ENCODE peak calls at places on chromosome 19, in seven cellular contexts. L is H1, R is HCT116, O is GM12878, X is SK-N-SH, A is HepG2, U is K562. Z is an unnamed sample. For H3K27me3, the result is how much of the 10 kb centered on the place peaks cover.

GRCh38 chr19:56110515-56111448 is 10.3 kb downstream of the ZNF787 start:
- DNase-seq in O (no peak), A (peak), X (peak), R (no peak), L (no peak), U (peak), Z (no peak)

GRCh38 chr19:16527971-16528521 is 14.2 kb downstream of the CHERP start:
- DNase-seq in U (peak), X (peak), L (no peak), R (no peak), O (no peak), A (no peak), Z (no peak)

GRCh38 chr19:8396563-8397203 is 6.5 kb downstream of the RAB11B start:
- DNase-seq in R (no peak), X (peak), U (peak), L (no peak), A (peak), O (peak), Z (peak)

GRCh38 chr19:44587863-44588752 is 25.3 kb upstream of the IGSF23 start:
- DNase-seq in U (peak), O (no peak), R (peak), A (peak), L (no peak), X (no peak), Z (peak)

GRCh38 chr19:7869910-7870511 is 4.2 kb downstream of the PRR36 start:
- DNase-seq in X (peak), O (no peak), A (peak), L (peak), U (peak), R (peak), Z (no peak)

GRCh38 chr19:22882797-22883196 is 50.7 kb downstream of the ZNF723 start:
- DNase-seq in X (peak), L (no peak), A (peak), U (peak), O (no peak), R (peak), Z (no peak)

GRCh38 chr19:51097166-51097736 is 11.0 kb downstream of the CTU1 start:
- DNase-seq in L (no peak), R (peak), A (peak), U (peak), O (no peak), X (peak), Z (no peak)

GRCh38 chr19:57319869-57320179 is 448 bp upstream of the ZNF543 start:
- DNase-seq in X (no peak), O (no peak), A (no peak), L (no peak), U (no peak), R (no peak), Z (no peak)

GRCh38 chr19:23817519-23817918 is 58.8 kb upstream of the ZNF681 start:
- DNase-seq in X (peak), U (peak), A (peak), L (no peak), R (peak), O (no peak), Z (no peak)

GRCh38 chr19:677201-677600 is 1.0 kb downstream of the FSTL3 start:
- DNase-seq in A (peak), X (peak), O (no peak), R (no peak), U (no peak), L (no peak), Z (no peak)

GRCh38 chr19:55545443-55545842 is at the start of gene SBK3:
- DNase-seq in L (no peak), X (no peak), R (no peak), O (no peak), A (no peak), U (no peak), Z (no peak)

GRCh38 chr19:48110350-48110966 is at the start of gene PLA2G4C:
- DNase-seq in X (peak), U (peak), A (peak), L (peak), R (peak), O (peak), Z (peak)

GRCh38 chr19:48113190-48113917 is 2.7 kb upstream of the PLA2G4C start:
- DNase-seq in O (no peak), R (no peak), A (no peak), U (no peak), L (no peak), X (no peak), Z (no peak)

GRCh38 chr19:48108997-48109782 is 1.4 kb downstream of the PLA2G4C start:
- DNase-seq in X (no peak), L (no peak), R (no peak), A (no peak), O (no peak), U (peak), Z (no peak)

GRCh38 chr19:48111280-48111679 is 663 bp upstream of the PLA2G4C start:
- DNase-seq in X (no peak), U (no peak), O (no peak), L (no peak), R (no peak), A (no peak), Z (no peak)
- TF ChIP-seq SIN3A in X (no peak), U (no peak), O (no peak), L (no peak), R (no peak), A (no peak), Z (no peak)

DNA sequence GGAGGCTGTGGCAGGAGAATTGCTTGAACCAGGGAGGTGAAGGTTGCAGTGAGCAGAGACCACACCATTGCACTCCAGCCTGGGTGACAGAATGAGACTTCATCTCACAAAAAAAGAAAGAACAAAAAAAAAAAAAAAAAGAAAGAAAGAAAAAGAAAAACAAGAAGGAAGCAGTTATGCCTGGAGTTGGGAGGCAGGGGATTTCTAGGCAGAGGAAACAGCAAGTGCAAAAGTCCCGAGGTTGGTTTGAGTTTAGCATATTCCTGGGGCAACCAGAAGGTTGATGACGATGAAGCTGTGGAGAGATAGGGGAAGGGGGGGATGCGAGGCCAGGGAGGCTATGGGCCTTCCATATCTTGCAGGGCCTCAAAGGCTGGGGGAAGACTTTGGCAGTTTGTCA is 11.5 kb upstream of the EML2 start:
- DNase-seq in A (no peak), X (no peak), R (no peak), O (no peak), L (no peak), U (peak), Z (no peak)
- H3K27me3 ChIP-seq in A (under half), X (under half), R (under half), O (under half), L (under half), U (under half), Z (under half)

GRCh38 chr19:3606174-3606689 is 443 bp downstream of the TBXA2R start:
- DNase-seq in R (peak), X (peak), U (peak), A (no peak), L (no peak), O (no peak), Z (no peak)
- TF ChIP-seq SIN3A in R (peak), X (no peak), U (peak), A (no peak), L (no peak), O (no peak), Z (no peak)

DNA sequence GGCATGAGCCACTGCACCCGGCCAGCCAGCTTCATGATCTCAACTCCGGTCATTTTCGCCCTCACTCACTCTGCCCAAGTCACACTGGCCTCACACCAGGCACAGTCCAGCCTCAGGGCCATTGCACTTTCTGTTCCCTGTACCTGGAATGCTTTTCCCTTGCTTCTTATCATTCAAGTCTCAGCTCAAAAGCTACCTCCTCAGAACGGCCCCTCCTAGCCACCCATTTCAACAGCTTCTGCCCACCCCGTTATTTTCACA is 2.5 kb upstream of the TLE2 start:
- DNase-seq in A (no peak), L (no peak), O (no peak), X (no peak), R (no peak), U (no peak), Z (no peak)
- H3K27me3 ChIP-seq in A (half or more), L (under half), O (under half), X (half or more), R (under half), U (under half), Z (under half)

DNA sequence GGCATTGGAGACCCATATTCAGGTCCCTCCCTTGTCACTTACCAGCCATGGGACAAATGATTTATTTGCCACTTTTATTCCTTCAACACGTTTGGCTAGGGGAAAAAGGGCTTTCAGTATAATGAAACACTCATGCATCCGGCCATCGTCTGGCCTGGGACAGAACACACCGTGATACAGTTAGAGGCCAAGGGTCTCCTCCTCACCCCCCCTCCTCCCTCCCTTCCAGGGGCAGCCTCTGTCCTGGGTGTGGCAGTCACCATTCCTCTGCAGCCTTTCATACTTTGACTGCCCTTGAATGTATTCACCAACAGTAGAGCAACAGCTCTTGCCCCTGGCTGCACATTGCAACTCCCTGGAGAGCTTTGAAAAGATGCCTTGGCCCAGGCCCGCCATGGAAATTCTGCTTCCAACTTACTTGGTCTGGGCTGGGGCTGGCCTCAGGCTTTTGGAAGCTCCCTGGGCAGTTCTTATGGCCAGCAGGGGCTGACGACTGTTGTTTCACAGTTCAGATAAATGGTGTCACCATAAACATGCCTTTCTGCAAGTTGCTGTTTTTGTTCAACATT is 3.0 kb downstream of the PAK4 start:
- DNase-seq in O (no peak), X (no peak), L (no peak), U (no peak), R (no peak), A (no peak), Z (no peak)
- TF ChIP-seq SIN3A in O (no peak), X (no peak), L (no peak), U (no peak), R (no peak), A (no peak), Z (no peak)

Z was measured in Panc1.